ENCODE peak calls at places on chromosomes 4 and X, in five cellular contexts. H is GDM1; N is stimulated activated CD4-positive, alpha-beta T cell treated with anti-CD3 and anti-CD28 coated beads, TNF-alpha, amount 100 ng/mL, for 1 hour; F is sciatic nerve; P is EH. E is an unnamed sample.

GRCh38 chrX:29652484-29652883 is 562.9 kb upstream of the MAGEB2 start:
- DNase-seq in H (no peak), P (peak), F (no peak), N (no peak), E (no peak)

GRCh38 chr4:94577136-94577535 is 125.4 kb downstream of the PDLIM5 start:
- DNase-seq in H (no peak), P (peak), N (no peak), F (no peak), E (no peak)

GRCh38 chrX:129791961-129792570 is 12.3 kb downstream of the SASH3 start:
- DNase-seq in F (peak), H (no peak), N (no peak), P (no peak), E (no peak)

GRCh38 chr4:91113130-91113706 is 986.0 kb downstream of the CCSER1 start:
- DNase-seq in F (no peak), H (no peak), N (no peak), P (no peak), E (no peak)

GRCh38 chr4:110640608-110641007 is 17.7 kb upstream of the PITX2 start:
- DNase-seq in H (no peak), N (no peak), F (no peak), P (no peak), E (no peak)

GRCh38 chr4:80489798-80490197 is 154.3 kb downstream of the CFAP299 start:
- DNase-seq in H (no peak), F (no peak), P (no peak), N (no peak), E (no peak)

GRCh38 chrX:102659790-102660757 is 8.8 kb downstream of the GPRASP1 start:
- DNase-seq in H (no peak), N (peak), F (peak), P (peak), E (no peak)

GRCh38 chrX:150502979-150503897 is 65.2 kb upstream of the MTM1 start:
- DNase-seq in P (no peak), N (no peak), H (no peak), F (no peak), E (no peak)

GRCh38 chr4:186770446-186771175 is 47.0 kb upstream of the FAT1 start:
- DNase-seq in H (no peak), F (no peak), P (peak), N (no peak), E (no peak)

GRCh38 chrX:39730671-39731389 is 366.9 kb downstream of the BCOR start:
- DNase-seq in H (peak), N (peak), P (peak), F (peak), E (peak)

GRCh38 chrX:22323541-22323940 is 50.8 kb downstream of the CBLL2 start:
- DNase-seq in N (no peak), F (no peak), H (no peak), P (peak), E (no peak)